ENCODE peak calls at places on chromosomes 5 and 9, in five cellular contexts. One of them, this sample, is unnamed.

GRCh38 chr5:172104021-172104420 is 84.0 kb downstream of the STK10 start:
- DNase-seq in endothelial cell: no peak
- DNase-seq in posterior cingulate gyrus: peak
- DNase-seq in NCI-H2081: no peak
- DNase-seq in ACHN: no peak
- DNase-seq in this sample: no peak

GRCh38 chr5:40939753-40940152 is 30.5 kb downstream of the C7 start:
- DNase-seq in endothelial cell: no peak
- DNase-seq in posterior cingulate gyrus: no peak
- DNase-seq in NCI-H2081: no peak
- DNase-seq in ACHN: no peak
- DNase-seq in this sample: no peak

GRCh38 chr5:141430332-141431113 is at the start of gene PCDHGA12:
- DNase-seq in endothelial cell: no peak
- DNase-seq in posterior cingulate gyrus: no peak
- DNase-seq in NCI-H2081: no peak
- DNase-seq in ACHN: no peak
- DNase-seq in this sample: peak

GRCh38 chr5:29387384-29387783 is 1806.1 kb upstream of the CDH6 start:
- DNase-seq in endothelial cell: no peak
- DNase-seq in posterior cingulate gyrus: no peak
- DNase-seq in NCI-H2081: no peak
- DNase-seq in ACHN: no peak
- DNase-seq in this sample: no peak

GRCh38 chr9:70133253-70134208 is 89.9 kb downstream of the MAMDC2 start:
- DNase-seq in endothelial cell: no peak
- DNase-seq in posterior cingulate gyrus: no peak
- DNase-seq in NCI-H2081: no peak
- DNase-seq in ACHN: no peak
- DNase-seq in this sample: no peak

GRCh38 chr9:99859395-99859980 is 37.8 kb downstream of the NR4A3 start:
- DNase-seq in endothelial cell: no peak
- DNase-seq in posterior cingulate gyrus: no peak
- DNase-seq in NCI-H2081: no peak
- DNase-seq in ACHN: no peak
- DNase-seq in this sample: no peak

GRCh38 chr9:38662763-38663593 is 42.6 kb upstream of the ANKRD18A start:
- DNase-seq in endothelial cell: no peak
- DNase-seq in posterior cingulate gyrus: peak
- DNase-seq in NCI-H2081: no peak
- DNase-seq in ACHN: no peak
- DNase-seq in this sample: no peak

GRCh38 chr5:112637343-112637742 is 100.3 kb upstream of the APC start:
- DNase-seq in endothelial cell: no peak
- DNase-seq in posterior cingulate gyrus: no peak
- DNase-seq in NCI-H2081: no peak
- DNase-seq in ACHN: no peak
- DNase-seq in this sample: no peak

GRCh38 chr5:65152131-65152530 is 329.6 kb downstream of the ADAMTS6 start:
- DNase-seq in endothelial cell: no peak
- DNase-seq in posterior cingulate gyrus: no peak
- DNase-seq in NCI-H2081: no peak
- DNase-seq in ACHN: no peak
- DNase-seq in this sample: no peak

GRCh38 chr5:119275873-119276214 is 80.0 kb upstream of the TNFAIP8 start:
- DNase-seq in endothelial cell: no peak
- DNase-seq in posterior cingulate gyrus: no peak
- DNase-seq in NCI-H2081: no peak
- DNase-seq in ACHN: no peak
- DNase-seq in this sample: no peak

GRCh38 chr5:150376799-150377771 is 19.6 kb downstream of the TCOF1 start:
- DNase-seq in endothelial cell: no peak
- DNase-seq in posterior cingulate gyrus: no peak
- DNase-seq in NCI-H2081: no peak
- DNase-seq in ACHN: no peak
- DNase-seq in this sample: no peak

GRCh38 chr5:38807570-38808461 is 38.0 kb upstream of the OSMR start:
- DNase-seq in endothelial cell: no peak
- DNase-seq in posterior cingulate gyrus: no peak
- DNase-seq in NCI-H2081: no peak
- DNase-seq in ACHN: no peak
- DNase-seq in this sample: peak

GRCh38 chr5:107985144-107985543 is 314.4 kb upstream of the EFNA5 start:
- DNase-seq in endothelial cell: no peak
- DNase-seq in posterior cingulate gyrus: no peak
- DNase-seq in NCI-H2081: no peak
- DNase-seq in ACHN: no peak
- DNase-seq in this sample: no peak

GRCh38 chr5:82222597-82223574 is 55.3 kb downstream of the RPS23 start:
- DNase-seq in endothelial cell: no peak
- DNase-seq in posterior cingulate gyrus: no peak
- DNase-seq in NCI-H2081: no peak
- DNase-seq in ACHN: no peak
- DNase-seq in this sample: no peak

GRCh38 chr5:168881427-168882149 is 302.4 kb upstream of the PANK3 start:
- DNase-seq in endothelial cell: no peak
- DNase-seq in posterior cingulate gyrus: no peak
- DNase-seq in NCI-H2081: no peak
- DNase-seq in ACHN: no peak
- DNase-seq in this sample: no peak

GRCh38 chr9:93262537-93263310 is 78.8 kb downstream of the WNK2 start:
- DNase-seq in endothelial cell: no peak
- DNase-seq in posterior cingulate gyrus: peak
- DNase-seq in NCI-H2081: peak
- DNase-seq in ACHN: no peak
- DNase-seq in this sample: no peak

GRCh38 chr5:119583684-119584083 is 45.7 kb upstream of the FAM170A start:
- DNase-seq in endothelial cell: no peak
- DNase-seq in posterior cingulate gyrus: no peak
- DNase-seq in NCI-H2081: no peak
- DNase-seq in ACHN: no peak
- DNase-seq in this sample: no peak

GRCh38 chr5:151812757-151813309 is 41.1 kb downstream of the G3BP1 start:
- DNase-seq in endothelial cell: no peak
- DNase-seq in posterior cingulate gyrus: no peak
- DNase-seq in NCI-H2081: no peak
- DNase-seq in ACHN: no peak
- DNase-seq in this sample: no peak

GRCh38 chr9:38008168-38009034 is 60.6 kb downstream of the SHB start:
- DNase-seq in endothelial cell: peak
- DNase-seq in posterior cingulate gyrus: no peak
- DNase-seq in NCI-H2081: no peak
- DNase-seq in ACHN: peak
- DNase-seq in this sample: no peak

GRCh38 chr9:107269681-107270080 is 13.4 kb upstream of the RAD23B start:
- DNase-seq in endothelial cell: no peak
- DNase-seq in posterior cingulate gyrus: no peak
- DNase-seq in NCI-H2081: no peak
- DNase-seq in ACHN: no peak
- DNase-seq in this sample: no peak

GRCh38 chr5:140039561-140039960 is 3.5 kb downstream of the NRG2 start:
- DNase-seq in endothelial cell: no peak
- DNase-seq in posterior cingulate gyrus: no peak
- DNase-seq in NCI-H2081: no peak
- DNase-seq in ACHN: no peak
- DNase-seq in this sample: no peak

GRCh38 chr5:180486636-180487149 is 7.5 kb upstream of the CNOT6 start:
- DNase-seq in endothelial cell: no peak
- DNase-seq in posterior cingulate gyrus: no peak
- DNase-seq in NCI-H2081: no peak
- DNase-seq in ACHN: no peak
- DNase-seq in this sample: no peak

GRCh38 chr5:38994329-38994927 is 79.8 kb downstream of the RICTOR start:
- DNase-seq in endothelial cell: peak
- DNase-seq in posterior cingulate gyrus: no peak
- DNase-seq in NCI-H2081: peak
- DNase-seq in ACHN: peak
- DNase-seq in this sample: no peak

GRCh38 chr5:178305801-178306200 is 73.2 kb upstream of the PHYKPL start:
- DNase-seq in endothelial cell: no peak
- DNase-seq in posterior cingulate gyrus: peak
- DNase-seq in NCI-H2081: no peak
- DNase-seq in ACHN: no peak
- DNase-seq in this sample: no peak

GRCh38 chr9:23672121-23672520 is 153.9 kb downstream of the ELAVL2 start:
- DNase-seq in endothelial cell: no peak
- DNase-seq in posterior cingulate gyrus: no peak
- DNase-seq in NCI-H2081: no peak
- DNase-seq in ACHN: no peak
- DNase-seq in this sample: no peak

GRCh38 chr5:169147542-169147941 is 153.4 kb downstream of the SLIT3 start:
- DNase-seq in endothelial cell: no peak
- DNase-seq in posterior cingulate gyrus: no peak
- DNase-seq in NCI-H2081: no peak
- DNase-seq in ACHN: no peak
- DNase-seq in this sample: no peak

GRCh38 chr5:6859001-6859400 is 145.8 kb downstream of the TENT4A start:
- DNase-seq in endothelial cell: no peak
- DNase-seq in posterior cingulate gyrus: no peak
- DNase-seq in NCI-H2081: no peak
- DNase-seq in ACHN: no peak
- DNase-seq in this sample: no peak